ENCODE peak calls at places on chromosomes 6 and 20, in four cellular contexts. D, L, X and Y are unnamed samples. For H3K4me1, the result is how much of the 10 kb centered on the place peaks cover.

GRCh38 chr6:15330174-15330934 is 84.5 kb downstream of the JARID2 start:
- DNase-seq in D (no peak), X (peak), L (no peak), Y (no peak)

GRCh38 chr6:48613221-48613949 is 502.4 kb upstream of the PTCHD4 start:
- DNase-seq in D (no peak), L (peak), X (no peak), Y (no peak)

GRCh38 chr6:148846778-148847761 is 100.2 kb downstream of the UST start:
- DNase-seq in X (no peak), D (no peak), L (peak), Y (no peak)

GRCh38 chr6:112475083-112475482 is 128.0 kb downstream of the RFPL4B start:
- DNase-seq in L (peak), X (peak), D (no peak), Y (peak)

GRCh38 chr6:52454556-52454955 is 34.4 kb downstream of the EFHC1 start:
- DNase-seq in X (peak), L (no peak), D (no peak), Y (no peak)

GRCh38 chr6:28910901-28911680 is 12.7 kb downstream of the TRIM27 start:
- DNase-seq in L (no peak), X (no peak), D (no peak), Y (no peak)

GRCh38 chr6:25486580-25486979 is 165.4 kb upstream of the SCGN start:
- DNase-seq in D (no peak), L (no peak), X (no peak), Y (no peak)

GRCh38 chr6:56359201-56359899 is 112.0 kb upstream of the COL21A1 start:
- DNase-seq in D (peak), L (peak), X (peak), Y (peak)

GRCh38 chr6:33317418-33317667 is 201 bp downstream of the ZBTB22 start:
- DNase-seq in D (no peak), L (no peak), X (no peak), Y (peak)

GRCh38 chr6:118719351-118720124 is 68.1 kb upstream of the CEP85L start:
- DNase-seq in L (no peak), D (peak), X (no peak), Y (no peak)

GRCh38 chr6:144248470-144249301 is 36.4 kb upstream of the UTRN start:
- DNase-seq in X (peak), D (no peak), L (peak), Y (peak)

GRCh38 chr20:56985286-56985685 is 281.2 kb downstream of the BMP7 start:
- DNase-seq in D (no peak), L (no peak), X (peak), Y (no peak)

GRCh38 chr6:1554881-1555569 is 54.7 kb upstream of the FOXC1 start:
- DNase-seq in X (peak), L (peak), D (no peak), Y (peak)

GRCh38 chr20:63236116-63236837 is 572 bp downstream of the BIRC7 start:
- DNase-seq in L (no peak), X (no peak), D (no peak), Y (no peak)

GRCh38 chr20:63233924-63234323 is 1.8 kb upstream of the BIRC7 start:
- DNase-seq in X (no peak), L (no peak), D (no peak), Y (no peak)

GRCh38 chr20:63233061-63233344 is 2.7 kb upstream of the BIRC7 start:
- DNase-seq in D (no peak), L (peak), X (no peak), Y (no peak)

GRCh38 chr20:63235399-63235983 is at the start of gene BIRC7:
- DNase-seq in D (no peak), L (no peak), X (no peak), Y (peak)

GRCh38 chr20:63234693-63235398 is 859 bp upstream of the BIRC7 start:
- DNase-seq in X (no peak), L (no peak), D (peak), Y (peak)
- H2AFZ ChIP-seq in X (no peak), L (no peak), D (no peak), Y (no peak)

GRCh38 chr6:108873971-108874370 is 25.7 kb downstream of the ARMC2 start:
- DNase-seq in D (no peak), X (no peak), L (no peak), Y (no peak)
- H3K4me1 ChIP-seq in D (under half), X (under half), L (under half), Y (under half)

GRCh38 chr20:13736792-13737191 is 47.9 kb downstream of the ESF1 start:
- DNase-seq in X (peak), D (no peak), L (peak), Y (no peak)
- H3K27ac ChIP-seq in X (no peak), D (no peak), L (no peak), Y (peak)

DNA sequence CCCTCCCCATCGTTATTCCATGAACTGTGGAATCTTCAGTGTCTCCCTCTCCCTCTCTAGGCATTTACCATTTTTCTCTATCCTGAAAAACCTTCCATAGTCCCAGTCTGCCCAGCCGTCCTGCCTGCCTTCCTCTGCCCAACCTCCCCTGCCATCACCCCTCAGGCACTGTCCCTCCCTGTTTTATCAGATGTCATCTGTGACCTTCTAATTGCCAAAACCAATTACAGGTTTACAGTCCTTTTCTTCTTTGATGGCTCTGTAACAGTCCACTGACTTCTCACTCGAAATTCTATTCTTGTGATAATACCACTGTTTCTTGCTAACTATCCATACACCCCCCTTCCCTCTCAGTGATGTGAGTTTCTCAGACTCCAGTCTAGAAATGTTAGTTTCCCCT is 2.3 kb upstream of the SLC23A2 start:
- DNase-seq in D (no peak), L (no peak), X (no peak), Y (peak)
- H2AFZ ChIP-seq in D (no peak), L (no peak), X (no peak), Y (no peak)

GRCh38 chr20:36971103-36971502 is 19.6 kb upstream of the SAMHD1 start:
- DNase-seq in X (no peak), L (no peak), D (no peak), Y (no peak)
- H3K4me1 ChIP-seq in X (under half), L (under half), D (under half), Y (under half)